ENCODE peak calls at places on chromosomes 2 and 18, in six cellular contexts. R is dermis blood vessel endothelial cell; A is NCI-H2171; Y is activated T-cell treated with anti-CD3 and anti-CD28 coated beads, Interleukin-2, amount 50 U/mL, for 72 hours; Z is GM12865; C is hypothalamus. B is an unnamed sample.

GRCh38 chr2:80365762-80366161 is 61.2 kb upstream of the LRRTM1 start:
- DNase-seq in C (no peak), A (no peak), Z (no peak), Y (no peak), R (no peak), B (no peak)

GRCh38 chr2:240614391-240614790 is 10.9 kb upstream of the GPR35 start:
- DNase-seq in A (no peak), R (no peak), Y (no peak), C (no peak), Z (no peak), B (no peak)

GRCh38 chr2:28662468-28663095 is 89.0 kb upstream of the PPP1CB start:
- DNase-seq in Y (no peak), C (no peak), A (no peak), R (peak; percentile 47), Z (no peak), B (peak; percentile 46)

GRCh38 chr2:650343-651310 is 26.6 kb downstream of the TMEM18 start:
- DNase-seq in A (no peak), Y (no peak), R (no peak), C (no peak), Z (no peak), B (no peak)

GRCh38 chr2:191109888-191110287 is 40.9 kb downstream of the STAT4 start:
- DNase-seq in C (no peak), Z (peak; percentile 9), R (no peak), Y (peak; percentile 49), A (no peak), B (no peak)

GRCh38 chr2:88903744-88904353 is 212.4 kb downstream of the RPIA start:
- DNase-seq in C (no peak), Z (peak; percentile 44), R (peak; percentile 67), A (peak; percentile 5), Y (no peak), B (peak; percentile 48)

GRCh38 chr2:136255648-136256461 is 137.9 kb upstream of the CXCR4 start:
- DNase-seq in Y (peak; percentile 32), R (no peak), C (no peak), Z (peak; percentile 33), A (no peak), B (no peak)

GRCh38 chr2:72010647-72011355 is 136.9 kb downstream of the CYP26B1 start:
- DNase-seq in Z (no peak), A (no peak), C (no peak), R (no peak), Y (no peak), B (no peak)

GRCh38 chr2:77018219-77018618 is 504.0 kb downstream of the LRRTM4 start:
- DNase-seq in Z (no peak), Y (no peak), R (no peak), A (no peak), C (no peak), B (no peak)

GRCh38 chr2:203913947-203914346 is 22.6 kb upstream of the ICOS start:
- DNase-seq in A (no peak), Y (no peak), Z (no peak), R (no peak), C (no peak), B (no peak)

GRCh38 chr2:10980886-10981425 is 69.2 kb downstream of the KCNF1 start:
- DNase-seq in Z (no peak), Y (no peak), R (no peak), C (no peak), A (no peak), B (no peak)

GRCh38 chr2:118123561-118124232 is 35.4 kb downstream of the INSIG2 start:
- DNase-seq in Z (no peak), R (peak; percentile 73), Y (no peak), C (no peak), A (no peak), B (peak; percentile 81)

GRCh38 chr2:206392118-206392517 is 51.2 kb upstream of the ADAM23 start:
- DNase-seq in A (peak; percentile 12), C (no peak), Y (peak; percentile 19), R (peak; percentile 81), Z (peak; percentile 65), B (peak; percentile 71)

GRCh38 chr2:98715812-98716451 is 15.0 kb downstream of the MGAT4A start:
- DNase-seq in C (no peak), Z (no peak), Y (no peak), R (no peak), A (no peak), B (no peak)

GRCh38 chr2:157497603-157498314 is 53.9 kb upstream of the CYTIP start:
- DNase-seq in A (peak; percentile 50), C (no peak), R (peak; percentile 49), Y (no peak), Z (peak; percentile 50), B (peak; percentile 50)

GRCh38 chr2:25955869-25956535 is 26.3 kb downstream of the KIF3C start:
- DNase-seq in R (no peak), Z (no peak), C (no peak), A (no peak), Y (no peak), B (no peak)

GRCh38 chr2:110679337-110679707 is 1.5 kb upstream of the BUB1 start:
- DNase-seq in R (peak; percentile 17), Y (no peak), C (no peak), A (no peak), Z (peak; percentile 26), B (peak; percentile 7)

GRCh38 chr2:52083214-52083613 is 1051.3 kb upstream of the NRXN1 start:
- DNase-seq in Y (no peak), A (no peak), Z (no peak), C (no peak), R (no peak), B (no peak)

GRCh38 chr2:139867601-139868226 is 1087.5 kb upstream of the NXPH2 start:
- DNase-seq in A (no peak), C (no peak), Z (no peak), R (no peak), Y (no peak), B (no peak)

GRCh38 chr2:237923507-237924163 is 43.2 kb upstream of the UBE2F start:
- DNase-seq in C (peak; percentile 40), R (peak; percentile 77), Z (peak; percentile 45), A (peak; percentile 42), Y (peak; percentile 84), B (peak; percentile 55)

GRCh38 chr18:64254399-64255093 is 105.7 kb upstream of the LINC00305 start:
- DNase-seq in A (no peak), Z (no peak), R (no peak), Y (no peak), C (no peak), B (no peak)

GRCh38 chr2:168772704-168773103 is 29.7 kb upstream of the NOSTRIN start:
- DNase-seq in R (no peak), Y (no peak), C (no peak), Z (no peak), A (no peak), B (no peak)

GRCh38 chr18:13258792-13259385 is 40.3 kb downstream of the LDLRAD4 start:
- DNase-seq in C (no peak), Y (no peak), A (no peak), Z (no peak), R (no peak), B (no peak)

GRCh38 chr18:76468345-76469275 is 26.4 kb downstream of the ZNF516 start:
- DNase-seq in A (no peak), C (no peak), R (no peak), Y (no peak), Z (no peak), B (no peak)

GRCh38 chr2:66574701-66575624 is 140.0 kb downstream of the MEIS1 start:
- DNase-seq in R (peak; percentile 32), Z (no peak), A (peak; percentile 76), Y (no peak), C (peak; percentile 76), B (peak; percentile 90)

GRCh38 chr2:65661980-65662653 is 229.7 kb upstream of the SPRED2 start:
- DNase-seq in A (no peak), R (no peak), Y (no peak), Z (no peak), C (no peak), B (no peak)